ENCODE peak calls at places on chromosomes 7 and 10, in ten cellular contexts. F is activated naive CD4-positive, alpha-beta T cell treated with anti-CD3 and anti-CD28 coated beads, Interleukin-2, amount 50 U/mL, for 16 hours; A is T-helper 9 cell; Z is GM19239; B is T-helper 2 cell; Q is stomach; R is aorta; V is GM20000; K is NCI-H1092 treated with DMSO at 0.1 percent for 48 hours; C is left colon. E is an unnamed sample.

GRCh38 chr10:76350583-76350982 is 919.2 kb downstream of the LRMDA start:
- DNase-seq in C (no peak), Q (no peak), A (no peak), V (no peak), R (no peak), B (no peak), F (no peak), Z (no peak), K (no peak), E (no peak)

GRCh38 chr10:79331226-79331625 is 16.0 kb upstream of the PPIF start:
- DNase-seq in Q (no peak), K (no peak), C (no peak), B (no peak), A (no peak), F (peak), R (peak), Z (no peak), V (no peak), E (no peak)

GRCh38 chr7:130150587-130150986 is 54.6 kb downstream of the TMEM209 start:
- DNase-seq in K (no peak), C (peak), A (no peak), V (peak), F (no peak), B (no peak), Q (no peak), Z (no peak), R (no peak), E (no peak)

GRCh38 chr10:117216028-117216427 is 18.7 kb downstream of the KCNK18 start:
- DNase-seq in Q (no peak), R (no peak), A (no peak), B (no peak), Z (no peak), F (no peak), C (no peak), V (no peak), K (no peak), E (no peak)

GRCh38 chr10:114420811-114421485 is 16.6 kb upstream of the AFAP1L2 start:
- DNase-seq in C (no peak), Q (no peak), A (no peak), F (no peak), K (no peak), V (no peak), R (no peak), B (no peak), Z (no peak), E (no peak)

GRCh38 chr7:24982917-24983316 is 2.9 kb upstream of the OSBPL3 start:
- DNase-seq in A (no peak), K (no peak), Z (no peak), C (peak), B (no peak), Q (no peak), V (no peak), R (no peak), F (no peak), E (no peak)

GRCh38 chr7:108413782-108414492 is 42.3 kb downstream of the NRCAM start:
- DNase-seq in Q (no peak), V (no peak), C (no peak), B (no peak), Z (no peak), K (no peak), F (no peak), A (no peak), R (no peak), E (no peak)

GRCh38 chr10:64271508-64271907 is 750.3 kb downstream of the REEP3 start:
- DNase-seq in F (no peak), Z (no peak), A (no peak), R (no peak), V (no peak), K (no peak), C (no peak), Q (no peak), B (no peak), E (no peak)

GRCh38 chr10:34524369-34525091 is 290.6 kb downstream of the PARD3 start:
- DNase-seq in V (no peak), R (no peak), A (no peak), K (no peak), Z (no peak), C (no peak), Q (no peak), F (no peak), B (no peak), E (no peak)

GRCh38 chr7:101357433-101357832 is 5.2 kb upstream of the COL26A1 start:
- DNase-seq in B (no peak), Z (no peak), K (no peak), Q (no peak), C (no peak), A (no peak), R (no peak), V (no peak), F (no peak), E (no peak)

GRCh38 chr7:43204081-43204480 is 91.6 kb downstream of the HECW1 start:
- DNase-seq in C (no peak), R (no peak), Z (no peak), B (no peak), K (no peak), A (no peak), V (no peak), Q (no peak), F (no peak), E (no peak)

E was measured in hypothalamus.